ENCODE peak calls at places on chromosomes 11 and 22, in six cellular contexts. B is Panc1, L is tibial artery, J is astrocyte, Q is WERI-Rb-1, V is Peyer's patch. M is an unnamed sample.

GRCh38 chr11:45331839-45332485 is 45.8 kb upstream of the SYT13 start:
- DNase-seq in B (peak), L (no peak), J (no peak), Q (no peak), V (no peak), M (no peak)

GRCh38 chr11:65589444-65590239 is 6.0 kb downstream of the KCNK7 start:
- DNase-seq in B (no peak), L (no peak), J (no peak), Q (no peak), V (no peak), M (no peak)

GRCh38 chr11:116109228-116109627 is 605.0 kb upstream of the CADM1 start:
- DNase-seq in B (no peak), L (no peak), J (peak), Q (no peak), V (no peak), M (peak)

GRCh38 chr11:76592025-76592914 is 78.3 kb downstream of the LRRC32 start:
- DNase-seq in B (no peak), L (no peak), J (no peak), Q (no peak), V (no peak), M (no peak)

GRCh38 chr11:47524200-47524874 is 28.6 kb downstream of the CELF1 start:
- DNase-seq in B (no peak), L (no peak), J (no peak), Q (no peak), V (no peak), M (no peak)

GRCh38 chr22:23520875-23521441 is 59.1 kb downstream of the IGLL1 start:
- DNase-seq in B (no peak), L (peak), J (no peak), Q (peak), V (no peak), M (peak)

GRCh38 chr11:67271212-67271547 is 4.9 kb downstream of the GRK2 start:
- DNase-seq in B (no peak), L (no peak), J (no peak), Q (no peak), V (no peak), M (no peak)

GRCh38 chr11:117610045-117610444 is 187.0 kb downstream of the DSCAML1 start:
- DNase-seq in B (no peak), L (no peak), J (peak), Q (no peak), V (no peak), M (no peak)

GRCh38 chr11:76767659-76768058 is 15.5 kb upstream of the TSKU start:
- DNase-seq in B (no peak), L (no peak), J (no peak), Q (no peak), V (no peak), M (no peak)

GRCh38 chr11:67032830-67033555 is 10.1 kb downstream of the SYT12 start:
- DNase-seq in B (no peak), L (peak), J (peak), Q (no peak), V (no peak), M (peak)

GRCh38 chr11:122422707-122423106 is 232.8 kb upstream of the UBASH3B start:
- DNase-seq in B (no peak), L (no peak), J (peak), Q (no peak), V (no peak), M (peak)

GRCh38 chr11:130854483-130854882 is 61.8 kb downstream of the SNX19 start:
- DNase-seq in B (no peak), L (no peak), J (no peak), Q (no peak), V (no peak), M (no peak)

GRCh38 chr11:44916797-44917196 is 33.9 kb downstream of the TP53I11 start:
- DNase-seq in B (no peak), L (no peak), J (no peak), Q (no peak), V (no peak), M (no peak)

GRCh38 chr11:120254788-120255518 is 15.0 kb downstream of the POU2F3 start:
- DNase-seq in B (no peak), L (no peak), J (no peak), Q (no peak), V (no peak), M (no peak)

GRCh38 chr11:79600747-79601146 is 159.9 kb upstream of the TENM4 start:
- DNase-seq in B (no peak), L (no peak), J (no peak), Q (no peak), V (no peak), M (no peak)

GRCh38 chr11:77095551-77096490 is 6.8 kb upstream of the OMP start:
- DNase-seq in B (no peak), L (no peak), J (no peak), Q (no peak), V (no peak), M (no peak)

GRCh38 chr11:65440831-65441499 is 18.4 kb downstream of the NEAT1 start:
- DNase-seq in B (no peak), L (no peak), J (no peak), Q (no peak), V (peak), M (peak)

GRCh38 chr11:13216019-13217006 is 61.3 kb upstream of the BMAL1 start:
- DNase-seq in B (peak), L (no peak), J (peak), Q (no peak), V (no peak), M (peak)

GRCh38 chr11:313787-314547 is at the start of gene IFITM1:
- DNase-seq in B (no peak), L (no peak), J (peak), Q (no peak), V (peak), M (peak)

GRCh38 chr22:23883658-23884057 is 10.5 kb upstream of the MIF start:
- DNase-seq in B (no peak), L (no peak), J (no peak), Q (no peak), V (no peak), M (no peak)

GRCh38 chr11:122803306-122803705 is 35.0 kb upstream of the CRTAM start:
- DNase-seq in B (no peak), L (no peak), J (peak), Q (no peak), V (no peak), M (peak)

GRCh38 chr11:117620131-117620530 is 176.9 kb downstream of the DSCAML1 start:
- DNase-seq in B (no peak), L (no peak), J (no peak), Q (no peak), V (no peak), M (no peak)

GRCh38 chr11:106295974-106296373 is 218.5 kb downstream of the AASDHPPT start:
- DNase-seq in B (no peak), L (no peak), J (no peak), Q (no peak), V (no peak), M (no peak)

GRCh38 chr11:43573233-43573632 is 107.3 kb upstream of the HSD17B12 start:
- DNase-seq in B (no peak), L (no peak), J (no peak), Q (peak), V (no peak), M (no peak)

GRCh38 chr11:26188559-26188958 is 143.4 kb upstream of the ANO3 start:
- DNase-seq in B (no peak), L (no peak), J (no peak), Q (no peak), V (no peak), M (peak)

GRCh38 chr11:87173185-87174039 is 135.7 kb downstream of the TMEM135 start:
- DNase-seq in B (peak), L (no peak), J (peak), Q (no peak), V (no peak), M (peak)

GRCh38 chr22:19287076-19287724 is 4.3 kb downstream of the CLTCL1 start:
- DNase-seq in B (no peak), L (no peak), J (peak), Q (no peak), V (no peak), M (peak)

GRCh38 chr11:22703040-22703439 is 36.6 kb downstream of the GAS2 start:
- DNase-seq in B (peak), L (no peak), J (peak), Q (no peak), V (no peak), M (peak)

GRCh38 chr11:119759324-119759723 is 30.3 kb upstream of the NECTIN1 start:
- DNase-seq in B (no peak), L (no peak), J (peak), Q (no peak), V (no peak), M (peak)

GRCh38 chr11:33161120-33162005 is at the start of gene CSTF3:
- DNase-seq in B (peak), L (peak), J (peak), Q (peak), V (peak), M (peak)
- TF ChIP-seq CTCF in B (no peak), L (peak), J (no peak), Q (peak), V (peak), M (peak)

GRCh38 chr11:100687630-100688395 is 725 bp downstream of the ARHGAP42 start:
- DNase-seq in B (peak), L (peak), J (peak), Q (peak), V (peak), M (peak)

GRCh38 chr11:100687032-100687629 is at the start of gene ARHGAP42:
- DNase-seq in B (no peak), L (peak), J (peak), Q (peak), V (peak), M (peak)

GRCh38 chr11:100686476-100686875 is 612 bp upstream of the ARHGAP42 start:
- DNase-seq in B (no peak), L (no peak), J (no peak), Q (no peak), V (no peak), M (no peak)

GRCh38 chr11:100691886-100692285 is 4.8 kb downstream of the ARHGAP42 start:
- DNase-seq in B (no peak), L (no peak), J (no peak), Q (no peak), V (no peak), M (no peak)

GRCh38 chr11:100689141-100689540 is 2.1 kb downstream of the ARHGAP42 start:
- DNase-seq in B (no peak), L (no peak), J (no peak), Q (no peak), V (no peak), M (no peak)
- H3K4me3 ChIP-seq in B (no peak), L (peak), J (peak), Q (no peak), V (no peak), M (no peak)

DNA sequence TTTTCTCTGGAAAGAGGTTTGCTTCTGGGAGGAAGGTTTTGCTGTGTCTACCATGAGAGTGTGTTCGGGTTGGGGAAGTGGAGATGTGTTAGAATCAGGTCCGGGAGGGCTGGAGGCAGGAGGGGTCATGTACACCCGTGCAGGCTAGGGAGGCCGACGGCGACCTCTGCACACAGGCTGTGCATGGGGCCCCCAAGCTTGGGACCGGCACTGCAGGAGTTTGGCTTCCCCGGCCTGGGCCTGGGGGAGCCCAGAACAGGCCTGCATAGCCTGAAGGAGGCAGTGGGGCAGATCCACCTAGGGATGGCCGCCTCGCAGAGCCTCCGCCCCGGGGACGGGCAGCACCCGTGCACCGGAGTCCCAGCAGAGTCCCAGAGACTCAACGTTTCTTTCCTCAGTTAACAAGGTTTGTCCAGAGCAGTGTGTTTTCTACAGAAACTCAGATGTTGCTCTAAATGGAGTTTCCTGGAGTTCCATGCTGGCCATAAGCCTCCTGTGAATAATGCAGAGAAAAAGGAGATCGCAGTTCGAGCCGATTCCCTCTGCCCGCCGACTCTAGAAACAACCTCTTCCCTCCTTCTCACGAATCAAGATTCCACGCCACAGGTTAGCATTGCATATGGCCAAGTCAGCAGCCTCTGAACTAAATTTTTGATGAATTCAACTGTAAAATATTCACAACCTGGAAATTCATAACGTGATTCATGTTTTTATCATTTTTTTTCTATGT is 427.4 kb downstream of the BRD1 start:
- DNase-seq in B (no peak), L (no peak), J (no peak), Q (no peak), V (no peak), M (no peak)
- TF ChIP-seq CTCF in B (no peak), L (no peak), J (no peak), Q (no peak), V (no peak), M (no peak)

GRCh38 chr22:45212992-45213751 is 27.5 kb downstream of the KIAA0930 start:
- DNase-seq in B (no peak), L (peak), J (peak), Q (no peak), V (no peak), M (peak)
- H3K4me3 ChIP-seq in B (peak), L (peak), J (peak), Q (peak), V (peak), M (peak)

GRCh38 chr11:15852179-15852578 is 504.2 kb downstream of the SOX6 start:
- DNase-seq in B (no peak), L (no peak), J (no peak), Q (peak), V (no peak), M (peak)
- TF ChIP-seq CTCF in B (peak), L (peak), J (peak), Q (peak), V (peak), M (peak)

DNA sequence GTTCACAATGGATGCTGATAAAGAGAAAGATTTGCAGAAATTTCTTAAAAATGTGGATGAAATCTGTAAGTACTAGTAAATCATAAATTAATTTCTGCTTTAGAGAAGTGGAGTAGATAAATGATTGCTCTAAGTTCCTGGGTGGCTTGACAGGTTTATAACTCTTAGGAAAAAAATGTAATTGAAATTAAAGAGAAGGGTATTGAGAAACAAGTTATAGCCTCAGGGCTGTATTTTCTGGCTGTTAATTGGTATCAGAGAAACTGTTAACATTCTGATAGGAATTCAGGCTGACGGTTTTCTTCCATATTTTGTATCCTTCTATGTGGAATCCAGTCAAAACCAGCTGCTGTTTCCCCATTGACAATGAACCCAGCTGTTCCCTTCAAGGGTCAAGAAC is 1.9 kb downstream of the TTC12 start:
- DNase-seq in B (no peak), L (no peak), J (no peak), Q (no peak), V (no peak), M (no peak)
- H3K4me3 ChIP-seq in B (no peak), L (no peak), J (no peak), Q (no peak), V (no peak), M (no peak)